ENCODE peak calls at places on chromosomes 6 and 20, in eight cellular contexts. One of them, this sample, is unnamed.
A peak's percentile ranks its signal among the peaks of the same experiment; 100 is the strongest.

GRCh38 chr20:62123450-62124118 is 1.3 kb downstream of the LSM14B start:
- DNase-seq in AG10803: peak; percentile 48
- DNase-seq in pancreas: no peak
- DNase-seq in cardiac muscle cell: peak; percentile 33
- DNase-seq in fibroblast of mammary gland: peak; percentile 56
- DNase-seq in neural crest cell: no peak
- DNase-seq in PC-9: no peak
- DNase-seq in coronary artery: no peak
- DNase-seq in this sample: no peak

GRCh38 chr20:4519530-4519929 is 202.2 kb upstream of the PRND start:
- DNase-seq in AG10803: no peak
- DNase-seq in pancreas: no peak
- DNase-seq in cardiac muscle cell: no peak
- DNase-seq in fibroblast of mammary gland: peak; percentile 22
- DNase-seq in neural crest cell: no peak
- DNase-seq in PC-9: peak; percentile 7
- DNase-seq in coronary artery: no peak
- DNase-seq in this sample: no peak

GRCh38 chr6:128079026-128079425 is 178.2 kb upstream of the THEMIS start:
- DNase-seq in AG10803: peak; percentile 6
- DNase-seq in pancreas: no peak
- DNase-seq in cardiac muscle cell: no peak
- DNase-seq in fibroblast of mammary gland: peak; percentile 3
- DNase-seq in neural crest cell: no peak
- DNase-seq in PC-9: no peak
- DNase-seq in coronary artery: no peak
- DNase-seq in this sample: no peak

GRCh38 chr6:1624848-1625341 is 15.2 kb downstream of the FOXC1 start:
- DNase-seq in AG10803: peak; percentile 33
- DNase-seq in pancreas: no peak
- DNase-seq in cardiac muscle cell: peak; percentile 57
- DNase-seq in fibroblast of mammary gland: no peak
- DNase-seq in neural crest cell: no peak
- DNase-seq in PC-9: peak; percentile 45
- DNase-seq in coronary artery: peak; percentile 79
- DNase-seq in this sample: no peak

GRCh38 chr20:21019831-21020655 is 86.1 kb downstream of the LINC00237 start:
- DNase-seq in AG10803: no peak
- DNase-seq in pancreas: peak; percentile 29
- DNase-seq in cardiac muscle cell: no peak
- DNase-seq in fibroblast of mammary gland: no peak
- DNase-seq in neural crest cell: no peak
- DNase-seq in PC-9: no peak
- DNase-seq in coronary artery: no peak
- DNase-seq in this sample: no peak

GRCh38 chr6:148972481-148972880 is 225.7 kb downstream of the UST start:
- DNase-seq in AG10803: no peak
- DNase-seq in pancreas: peak; percentile 88
- DNase-seq in cardiac muscle cell: no peak
- DNase-seq in fibroblast of mammary gland: peak; percentile 11
- DNase-seq in neural crest cell: no peak
- DNase-seq in PC-9: peak; percentile 66
- DNase-seq in coronary artery: no peak
- DNase-seq in this sample: peak; percentile 72

GRCh38 chr6:53831081-53831839 is 36.5 kb downstream of the LRRC1 start:
- DNase-seq in AG10803: no peak
- DNase-seq in pancreas: no peak
- DNase-seq in cardiac muscle cell: no peak
- DNase-seq in fibroblast of mammary gland: no peak
- DNase-seq in neural crest cell: no peak
- DNase-seq in PC-9: no peak
- DNase-seq in coronary artery: no peak
- DNase-seq in this sample: no peak

GRCh38 chr20:41969656-41970055 is 351.5 kb upstream of the CHD6 start:
- DNase-seq in AG10803: no peak
- DNase-seq in pancreas: no peak
- DNase-seq in cardiac muscle cell: no peak
- DNase-seq in fibroblast of mammary gland: no peak
- DNase-seq in neural crest cell: no peak
- DNase-seq in PC-9: no peak
- DNase-seq in coronary artery: peak; percentile 45
- DNase-seq in this sample: no peak

GRCh38 chr20:4341804-4342560 is 326.6 kb upstream of the RNF24 start:
- DNase-seq in AG10803: peak; percentile 84
- DNase-seq in pancreas: no peak
- DNase-seq in cardiac muscle cell: peak; percentile 25
- DNase-seq in fibroblast of mammary gland: peak; percentile 51
- DNase-seq in neural crest cell: no peak
- DNase-seq in PC-9: no peak
- DNase-seq in coronary artery: no peak
- DNase-seq in this sample: peak; percentile 68

GRCh38 chr6:163707385-163708355 is 293.2 kb downstream of the QKI start:
- DNase-seq in AG10803: no peak
- DNase-seq in pancreas: no peak
- DNase-seq in cardiac muscle cell: no peak
- DNase-seq in fibroblast of mammary gland: peak; percentile 2
- DNase-seq in neural crest cell: no peak
- DNase-seq in PC-9: no peak
- DNase-seq in coronary artery: no peak
- DNase-seq in this sample: no peak

GRCh38 chr6:99589290-99589672 is 17.4 kb upstream of the PRDM13 start:
- DNase-seq in AG10803: no peak
- DNase-seq in pancreas: peak; percentile 79
- DNase-seq in cardiac muscle cell: no peak
- DNase-seq in fibroblast of mammary gland: no peak
- DNase-seq in neural crest cell: no peak
- DNase-seq in PC-9: peak; percentile 7
- DNase-seq in coronary artery: no peak
- DNase-seq in this sample: peak; percentile 66

GRCh38 chr20:36847009-36847709 is 28.8 kb upstream of the TLDC2 start:
- DNase-seq in AG10803: peak; percentile 86
- DNase-seq in pancreas: no peak
- DNase-seq in cardiac muscle cell: peak; percentile 95
- DNase-seq in fibroblast of mammary gland: peak; percentile 99
- DNase-seq in neural crest cell: no peak
- DNase-seq in PC-9: peak; percentile 69
- DNase-seq in coronary artery: peak; percentile 94
- DNase-seq in this sample: peak; percentile 97

GRCh38 chr20:40638414-40638813 is 50.6 kb downstream of the MAFB start:
- DNase-seq in AG10803: no peak
- DNase-seq in pancreas: no peak
- DNase-seq in cardiac muscle cell: no peak
- DNase-seq in fibroblast of mammary gland: no peak
- DNase-seq in neural crest cell: no peak
- DNase-seq in PC-9: no peak
- DNase-seq in coronary artery: no peak
- DNase-seq in this sample: no peak

GRCh38 chr6:35688605-35689322 is at the start of gene FKBP5:
- DNase-seq in AG10803: peak; percentile 87
- DNase-seq in pancreas: peak; percentile 97
- DNase-seq in cardiac muscle cell: peak; percentile 96
- DNase-seq in fibroblast of mammary gland: peak; percentile 83
- DNase-seq in neural crest cell: peak; percentile 82
- DNase-seq in PC-9: peak; percentile 94
- DNase-seq in coronary artery: peak; percentile 96
- DNase-seq in this sample: peak; percentile 98

GRCh38 chr6:121453191-121453590 is 17.7 kb downstream of the GJA1 start:
- DNase-seq in AG10803: no peak
- DNase-seq in pancreas: no peak
- DNase-seq in cardiac muscle cell: no peak
- DNase-seq in fibroblast of mammary gland: no peak
- DNase-seq in neural crest cell: no peak
- DNase-seq in PC-9: no peak
- DNase-seq in coronary artery: no peak
- DNase-seq in this sample: no peak

GRCh38 chr6:99802396-99803031 is 191.5 kb downstream of the MCHR2 start:
- DNase-seq in AG10803: no peak
- DNase-seq in pancreas: no peak
- DNase-seq in cardiac muscle cell: no peak
- DNase-seq in fibroblast of mammary gland: no peak
- DNase-seq in neural crest cell: no peak
- DNase-seq in PC-9: no peak
- DNase-seq in coronary artery: no peak
- DNase-seq in this sample: peak; percentile 50

GRCh38 chr6:165922309-165922794 is 245.3 kb downstream of the TBXT start:
- DNase-seq in AG10803: no peak
- DNase-seq in pancreas: no peak
- DNase-seq in cardiac muscle cell: peak; percentile 61
- DNase-seq in fibroblast of mammary gland: no peak
- DNase-seq in neural crest cell: no peak
- DNase-seq in PC-9: no peak
- DNase-seq in coronary artery: no peak
- DNase-seq in this sample: no peak

GRCh38 chr6:134421496-134421895 is 103.6 kb upstream of the SGK1 start:
- DNase-seq in AG10803: peak; percentile 79
- DNase-seq in pancreas: no peak
- DNase-seq in cardiac muscle cell: peak; percentile 51
- DNase-seq in fibroblast of mammary gland: peak; percentile 87
- DNase-seq in neural crest cell: no peak
- DNase-seq in PC-9: no peak
- DNase-seq in coronary artery: no peak
- DNase-seq in this sample: no peak

GRCh38 chr6:143698759-143699750 is 21.3 kb downstream of the PHACTR2 start:
- DNase-seq in AG10803: peak; percentile 52
- DNase-seq in pancreas: no peak
- DNase-seq in cardiac muscle cell: no peak
- DNase-seq in fibroblast of mammary gland: no peak
- DNase-seq in neural crest cell: no peak
- DNase-seq in PC-9: no peak
- DNase-seq in coronary artery: no peak
- DNase-seq in this sample: no peak

GRCh38 chr20:44027686-44028340 is 113.2 kb downstream of the TOX2 start:
- DNase-seq in AG10803: no peak
- DNase-seq in pancreas: no peak
- DNase-seq in cardiac muscle cell: no peak
- DNase-seq in fibroblast of mammary gland: no peak
- DNase-seq in neural crest cell: no peak
- DNase-seq in PC-9: no peak
- DNase-seq in coronary artery: peak; percentile 59
- DNase-seq in this sample: no peak

GRCh38 chr6:18154507-18155272 is at the start of gene TPMT:
- DNase-seq in AG10803: no peak
- DNase-seq in pancreas: no peak
- DNase-seq in cardiac muscle cell: no peak
- DNase-seq in fibroblast of mammary gland: no peak
- DNase-seq in neural crest cell: peak; percentile 96
- DNase-seq in PC-9: no peak
- DNase-seq in coronary artery: peak; percentile 99
- DNase-seq in this sample: peak; percentile 99

GRCh38 chr6:70119218-70119835 is 183.6 kb downstream of the COL9A1 start:
- DNase-seq in AG10803: no peak
- DNase-seq in pancreas: no peak
- DNase-seq in cardiac muscle cell: no peak
- DNase-seq in fibroblast of mammary gland: no peak
- DNase-seq in neural crest cell: no peak
- DNase-seq in PC-9: no peak
- DNase-seq in coronary artery: no peak
- DNase-seq in this sample: no peak

DNA sequence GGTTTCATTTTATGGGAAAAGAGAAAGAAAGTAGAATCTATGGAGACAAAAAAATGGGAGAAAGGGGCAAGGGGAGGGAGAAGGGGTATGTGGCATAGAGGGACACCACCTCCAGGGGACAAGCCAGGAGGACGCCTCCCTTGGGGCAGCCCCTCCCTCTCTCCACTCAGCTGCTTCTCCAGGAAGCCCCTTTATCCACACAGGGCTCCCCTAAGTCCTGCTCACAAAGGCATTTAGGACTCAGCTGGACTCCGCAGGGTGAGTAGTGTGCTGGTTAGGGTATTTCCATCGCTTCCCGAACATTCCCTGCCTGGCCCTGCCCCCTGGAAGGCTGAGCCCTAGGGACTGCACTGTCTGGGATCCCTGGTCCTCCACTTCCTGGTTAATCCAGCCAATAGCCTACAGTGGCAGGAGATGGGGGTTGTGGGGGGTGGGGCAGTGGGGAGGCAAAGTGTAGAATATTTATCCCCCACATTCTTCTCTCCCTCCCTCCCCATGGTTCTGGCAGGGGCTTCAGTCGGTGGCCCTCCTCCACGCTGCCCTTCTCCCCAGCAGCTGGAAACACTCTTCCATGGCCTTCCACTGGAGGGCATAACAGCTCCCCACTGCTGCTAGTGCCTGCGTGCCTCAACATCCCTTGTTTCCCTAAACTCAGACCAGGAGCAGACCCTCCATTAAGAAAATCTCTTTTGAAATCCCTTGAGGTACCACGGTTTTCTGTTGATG is 84.8 kb downstream of the SNX5 start:
- DNase-seq in AG10803: no peak
- DNase-seq in pancreas: no peak
- DNase-seq in cardiac muscle cell: no peak
- DNase-seq in fibroblast of mammary gland: no peak
- DNase-seq in neural crest cell: no peak
- DNase-seq in PC-9: no peak
- DNase-seq in coronary artery: no peak
- DNase-seq in this sample: no peak
- TF ChIP-seq CTCF in AG10803: no peak
- TF ChIP-seq CTCF in pancreas: no peak
- TF ChIP-seq CTCF in cardiac muscle cell: peak; percentile 12
- TF ChIP-seq CTCF in fibroblast of mammary gland: no peak
- TF ChIP-seq CTCF in neural crest cell: no peak
- TF ChIP-seq CTCF in PC-9: no peak
- TF ChIP-seq CTCF in coronary artery: no peak
- TF ChIP-seq CTCF in this sample: no peak

DNA sequence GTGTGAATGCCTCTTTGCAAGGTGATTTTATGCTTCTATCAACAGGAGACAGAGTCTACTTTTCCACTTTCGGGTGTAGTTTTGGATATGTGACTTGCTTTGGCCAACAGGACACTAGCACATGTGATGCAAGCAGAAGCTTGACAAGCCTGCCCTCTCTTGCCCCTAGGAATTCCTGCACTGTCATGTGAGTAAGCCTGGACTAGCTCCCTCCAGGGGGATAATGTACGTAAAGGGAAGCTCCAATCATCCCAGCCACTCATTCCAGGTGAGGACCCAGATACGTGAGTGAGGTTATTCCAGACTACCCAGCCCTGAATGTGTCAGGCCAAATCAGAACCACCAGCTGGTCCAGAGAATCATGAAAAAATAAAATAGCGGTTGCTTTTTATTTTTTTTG is 33.3 kb downstream of the BEND3 start:
- DNase-seq in AG10803: peak; percentile 5
- DNase-seq in pancreas: no peak
- DNase-seq in cardiac muscle cell: peak; percentile 15
- DNase-seq in fibroblast of mammary gland: peak; percentile 21
- DNase-seq in neural crest cell: no peak
- DNase-seq in PC-9: no peak
- DNase-seq in coronary artery: no peak
- DNase-seq in this sample: no peak
- TF ChIP-seq CTCF in AG10803: no peak
- TF ChIP-seq CTCF in pancreas: no peak
- TF ChIP-seq CTCF in cardiac muscle cell: no peak
- TF ChIP-seq CTCF in fibroblast of mammary gland: no peak
- TF ChIP-seq CTCF in neural crest cell: no peak
- TF ChIP-seq CTCF in PC-9: no peak
- TF ChIP-seq CTCF in coronary artery: no peak
- TF ChIP-seq CTCF in this sample: no peak

GRCh38 chr6:16047435-16047834 is 81.5 kb upstream of the MYLIP start:
- DNase-seq in AG10803: no peak
- DNase-seq in pancreas: no peak
- DNase-seq in cardiac muscle cell: no peak
- DNase-seq in fibroblast of mammary gland: no peak
- DNase-seq in neural crest cell: no peak
- DNase-seq in PC-9: no peak
- DNase-seq in coronary artery: no peak
- DNase-seq in this sample: no peak
- TF ChIP-seq CTCF in AG10803: no peak
- TF ChIP-seq CTCF in pancreas: no peak
- TF ChIP-seq CTCF in cardiac muscle cell: no peak
- TF ChIP-seq CTCF in fibroblast of mammary gland: no peak
- TF ChIP-seq CTCF in neural crest cell: no peak
- TF ChIP-seq CTCF in PC-9: no peak
- TF ChIP-seq CTCF in coronary artery: no peak
- TF ChIP-seq CTCF in this sample: no peak

GRCh38 chr6:78770766-78771165 is 96.6 kb upstream of the IRAK1BP1 start:
- DNase-seq in AG10803: no peak
- DNase-seq in pancreas: no peak
- DNase-seq in cardiac muscle cell: no peak
- DNase-seq in fibroblast of mammary gland: peak; percentile 1
- DNase-seq in neural crest cell: no peak
- DNase-seq in PC-9: no peak
- DNase-seq in coronary artery: no peak
- DNase-seq in this sample: no peak
- TF ChIP-seq CTCF in AG10803: no peak
- TF ChIP-seq CTCF in pancreas: no peak
- TF ChIP-seq CTCF in cardiac muscle cell: no peak
- TF ChIP-seq CTCF in fibroblast of mammary gland: no peak
- TF ChIP-seq CTCF in neural crest cell: no peak
- TF ChIP-seq CTCF in PC-9: no peak
- TF ChIP-seq CTCF in coronary artery: no peak
- TF ChIP-seq CTCF in this sample: no peak